ENCODE peak calls at places on chromosomes 4 and X, in four cellular contexts. S is psoas muscle, P is heart right ventricle, A is aorta. H is an unnamed sample. For H3K9me3, the result is how much of the 10 kb centered on the place peaks cover.

GRCh38 chr4:48139688-48140087 is 5.6 kb upstream of the TXK start:
- DNase-seq in S (no peak), P (no peak), A (no peak), H (no peak)

GRCh38 chrX:130680164-130681035 is 222.6 kb downstream of the ENOX2 start:
- DNase-seq in S (no peak), P (no peak), A (no peak), H (no peak)

GRCh38 chr4:68180858-68181531 is 51.3 kb upstream of the TMPRSS11F start:
- DNase-seq in S (no peak), P (no peak), A (no peak), H (no peak)

GRCh38 chr4:10587697-10588096 is 96.9 kb downstream of the CLNK start:
- DNase-seq in S (no peak), P (no peak), A (no peak), H (no peak)

GRCh38 chrX:70635227-70635626 is 190.6 kb downstream of the DLG3 start:
- DNase-seq in S (no peak), P (no peak), A (no peak), H (no peak)

GRCh38 chr4:74370912-74371311 is 6.0 kb downstream of the EREG start:
- DNase-seq in S (no peak), P (no peak), A (no peak), H (no peak)

GRCh38 chr4:143555676-143556075 is 42.2 kb downstream of the SMARCA5 start:
- DNase-seq in S (no peak), P (no peak), A (no peak), H (no peak)

GRCh38 chr4:82172186-82172585 is 201.6 kb downstream of the HNRNPD start:
- DNase-seq in S (no peak), P (no peak), A (no peak), H (no peak)

GRCh38 chr4:78569291-78569821 is 17.8 kb downstream of the ANXA3 start:
- DNase-seq in S (no peak), P (no peak), A (no peak), H (no peak)

DNA sequence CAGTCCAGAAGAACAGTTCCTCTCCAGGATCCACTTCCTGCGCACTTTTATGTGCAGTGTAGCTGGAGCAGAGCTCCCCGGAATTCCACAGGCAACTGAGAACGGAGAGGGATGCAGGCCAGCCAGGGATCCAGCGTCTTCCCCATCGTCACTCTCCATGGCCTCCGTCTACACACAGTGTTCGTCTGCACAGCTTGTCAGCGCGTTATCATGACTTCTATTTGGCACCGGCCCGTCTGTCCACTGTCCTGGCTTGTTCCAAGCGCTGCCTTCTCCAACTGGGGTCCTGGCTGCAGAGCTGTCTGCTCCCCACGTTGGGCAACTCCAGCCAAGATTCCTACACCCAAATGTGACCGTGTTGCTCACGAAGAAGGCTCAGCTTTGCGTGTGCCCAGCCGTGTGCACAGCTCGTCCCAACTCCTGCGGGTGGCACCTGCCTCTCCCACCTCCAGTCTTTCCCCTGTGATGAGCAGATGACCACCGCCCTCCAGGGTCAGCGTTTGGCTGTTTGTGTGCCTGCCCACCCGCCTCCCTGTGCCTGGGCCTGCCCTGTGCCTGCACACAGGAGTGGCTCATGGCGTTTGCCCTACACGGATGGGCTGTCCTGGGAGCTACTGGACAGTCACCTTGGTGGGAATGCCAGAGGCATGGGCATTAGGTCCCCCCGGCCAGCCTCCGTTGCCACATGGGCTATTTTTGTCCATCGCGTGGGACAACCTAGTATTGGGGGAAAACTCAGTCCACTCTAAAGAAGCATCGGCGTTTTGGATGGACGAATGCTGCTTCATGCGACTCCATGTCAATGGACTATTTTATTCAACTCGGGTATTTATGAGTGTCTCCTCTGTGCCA is 2.2 kb upstream of the CTBP1 start:
- DNase-seq in S (peak), P (no peak), A (peak), H (no peak)
- H3K9me3 ChIP-seq in S (under half), P (under half), A (under half), H (under half)

GRCh38 chrX:55839480-55839879 is 121.9 kb downstream of the RRAGB start:
- DNase-seq in S (no peak), P (no peak), A (no peak), H (no peak)

GRCh38 chrX:55841962-55842752 is 124.6 kb downstream of the RRAGB start:
- DNase-seq in S (no peak), P (no peak), A (no peak), H (no peak)
- H3K9me3 ChIP-seq in S (under half), P (under half), A (under half), H (under half)

GRCh38 chrX:50927127-50927526 is 16.6 kb downstream of the BMP15 start:
- DNase-seq in S (no peak), P (no peak), A (no peak), H (no peak)
- H3K9me3 ChIP-seq in S (under half), P (under half), A (under half), H (under half)

GRCh38 chrX:143940119-143940518 is 56.2 kb downstream of the UBE2NL start:
- DNase-seq in S (no peak), P (no peak), A (no peak), H (no peak)
- H3K9me3 ChIP-seq in S (under half), P (under half), A (under half), H (under half)

GRCh38 chr4:18291981-18292380 is 270.4 kb upstream of the LCORL start:
- DNase-seq in S (no peak), P (no peak), A (no peak), H (no peak)

GRCh38 chr4:18291313-18291712 is 269.8 kb upstream of the LCORL start:
- DNase-seq in S (no peak), P (no peak), A (no peak), H (no peak)

GRCh38 chr4:18294846-18295245 is 273.3 kb upstream of the LCORL start:
- DNase-seq in S (no peak), P (no peak), A (no peak), H (no peak)

GRCh38 chr4:18297684-18298083 is 276.1 kb upstream of the LCORL start:
- DNase-seq in S (no peak), P (no peak), A (no peak), H (no peak)

GRCh38 chr4:18292411-18292810 is 270.9 kb upstream of the LCORL start:
- DNase-seq in S (no peak), P (no peak), A (no peak), H (no peak)
- H3K9me3 ChIP-seq in S (under half), P (under half), A (under half), H (under half)

DNA sequence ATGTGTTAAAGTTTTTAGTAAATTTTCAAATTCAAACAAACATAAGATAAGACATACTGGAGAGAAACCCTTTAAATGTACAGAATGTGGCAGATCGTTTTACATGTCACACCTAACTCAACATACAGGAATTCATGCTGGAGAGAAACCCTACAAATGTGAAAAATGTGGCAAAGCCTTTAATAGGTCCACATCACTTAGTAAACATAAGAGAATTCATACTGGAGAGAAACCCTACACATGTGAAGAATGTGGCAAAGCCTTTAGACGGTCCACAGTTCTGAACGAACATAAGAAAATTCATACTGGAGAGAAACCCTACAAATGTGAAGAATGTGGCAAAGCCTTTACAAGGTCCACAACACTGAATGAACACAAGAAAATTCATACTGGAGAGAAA is 32.8 kb downstream of the ZNF595 start:
- DNase-seq in S (no peak), P (no peak), A (no peak), H (no peak)
- H3K9me3 ChIP-seq in S (half or more), P (half or more), A (under half), H (under half)

GRCh38 chrX:2596856-2597255 is 94.2 kb upstream of the CD99 start:
- DNase-seq in S (no peak), P (no peak), A (no peak), H (no peak)
- H3K9me3 ChIP-seq in S (under half), P (under half), A (under half), H (under half)

DNA sequence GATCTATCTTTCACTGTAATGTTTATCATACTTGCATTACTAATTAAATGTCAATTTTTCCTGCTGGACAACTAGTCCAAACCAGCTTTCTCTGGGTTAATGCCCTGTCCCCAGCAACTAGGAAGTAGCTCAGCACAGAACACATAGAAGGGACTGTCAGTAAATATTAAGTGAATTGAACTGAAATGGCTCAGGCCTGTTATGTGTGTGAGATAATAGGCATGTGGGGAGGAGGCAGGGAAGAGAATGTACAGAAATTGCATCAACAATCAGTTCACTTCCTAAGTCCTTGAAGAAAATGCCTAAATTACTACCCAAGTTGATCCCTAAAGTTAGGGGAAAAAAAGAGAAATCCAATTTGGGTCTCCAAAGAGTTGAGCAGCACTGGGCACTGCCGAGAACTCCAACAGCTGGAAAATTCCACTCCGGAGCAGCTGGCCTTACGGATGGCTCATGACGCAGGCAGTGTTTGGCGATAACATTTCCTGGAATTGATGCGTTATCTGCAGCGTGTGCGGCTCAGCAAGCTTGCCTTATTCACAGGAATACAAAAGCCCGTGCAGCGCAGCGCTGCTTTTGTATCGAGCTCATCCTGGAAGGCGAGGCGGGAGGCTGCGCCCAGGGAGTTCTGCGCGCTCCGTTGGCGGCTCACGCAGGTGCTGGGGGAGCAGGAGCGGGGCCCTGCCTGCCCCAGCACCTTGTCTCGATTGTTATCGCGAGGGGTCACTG is 297.3 kb upstream of the LCORL start:
- DNase-seq in S (no peak), P (peak), A (no peak), H (no peak)
- H3K9me3 ChIP-seq in S (under half), P (under half), A (under half), H (under half)

GRCh38 chr4:8905773-8906667 is 34.4 kb upstream of the HMX1 start:
- DNase-seq in S (peak), P (no peak), A (peak), H (peak)

GRCh38 chr4:8906668-8906970 is 35.0 kb upstream of the HMX1 start:
- DNase-seq in S (no peak), P (no peak), A (peak), H (peak)

GRCh38 chr4:8905236-8905772 is 33.7 kb upstream of the HMX1 start:
- DNase-seq in S (peak), P (no peak), A (peak), H (peak)

GRCh38 chr4:8904041-8904501 is 32.4 kb upstream of the HMX1 start:
- DNase-seq in S (peak), P (no peak), A (peak), H (no peak)

GRCh38 chr4:8904666-8905065 is 33.0 kb upstream of the HMX1 start:
- DNase-seq in S (peak), P (no peak), A (peak), H (no peak)
- H3K9me3 ChIP-seq in S (under half), P (under half), A (under half), H (under half)

DNA sequence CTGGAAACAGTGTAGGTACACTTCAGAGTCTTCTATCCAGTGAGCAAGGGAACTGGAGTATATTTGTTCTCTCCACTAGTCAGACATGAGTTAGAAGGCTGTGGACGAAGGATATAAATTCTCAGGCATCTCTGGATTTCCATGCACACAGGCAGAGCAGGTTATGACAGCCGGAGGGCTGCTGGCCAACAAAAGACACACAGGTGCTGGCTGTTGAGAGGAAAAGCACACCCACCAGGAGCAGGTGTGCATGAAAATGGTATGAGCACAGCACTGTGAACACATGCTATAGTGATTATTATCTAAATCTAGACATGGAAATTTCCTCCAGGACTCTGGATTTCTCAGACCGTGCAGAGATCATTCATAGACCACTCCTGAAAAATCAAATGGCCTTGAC is 444.7 kb upstream of the RPS6KA3 start:
- DNase-seq in S (no peak), P (no peak), A (no peak), H (no peak)
- H3K9me3 ChIP-seq in S (under half), P (under half), A (under half), H (under half)

H was measured in T-helper 17 cell.